ENCODE peak calls at places on chromosomes 1 and 21, in six cellular contexts. One of them, this sample, is unnamed.

GRCh38 chr21:46122241-46122671 is 24.3 kb downstream of the COL6A2 start:
- DNase-seq in fibroblast of lung: peak; percentile 71
- DNase-seq in IMR-90: peak; percentile 78
- DNase-seq in transverse colon: peak; percentile 6
- DNase-seq in AG04450: no peak
- DNase-seq in sigmoid colon: peak; percentile 57
- DNase-seq in this sample: peak; percentile 43

GRCh38 chr21:37627074-37627473 is 260.5 kb downstream of the DYRK1A start:
- DNase-seq in IMR-90: no peak
- DNase-seq in AG04450: no peak
- DNase-seq in sigmoid colon: no peak
- DNase-seq in fibroblast of lung: no peak
- DNase-seq in transverse colon: no peak
- DNase-seq in this sample: no peak

GRCh38 chr1:155989992-155990325 is 11.6 kb upstream of the ARHGEF2 start:
- DNase-seq in AG04450: no peak
- DNase-seq in fibroblast of lung: no peak
- DNase-seq in transverse colon: no peak
- DNase-seq in sigmoid colon: no peak
- DNase-seq in IMR-90: no peak
- DNase-seq in this sample: no peak

GRCh38 chr1:225883616-225884265 is 1.6 kb upstream of the TMEM63A start:
- DNase-seq in AG04450: no peak
- DNase-seq in IMR-90: no peak
- DNase-seq in transverse colon: peak; percentile 57
- DNase-seq in sigmoid colon: no peak
- DNase-seq in fibroblast of lung: no peak
- DNase-seq in this sample: no peak

GRCh38 chr1:173603056-173603591 is at the start of gene SLC9C2:
- DNase-seq in sigmoid colon: no peak
- DNase-seq in transverse colon: no peak
- DNase-seq in IMR-90: peak; percentile 17
- DNase-seq in fibroblast of lung: peak; percentile 36
- DNase-seq in AG04450: no peak
- DNase-seq in this sample: no peak

GRCh38 chr1:115714572-115715141 is 53.9 kb downstream of the CASQ2 start:
- DNase-seq in IMR-90: no peak
- DNase-seq in fibroblast of lung: no peak
- DNase-seq in AG04450: no peak
- DNase-seq in transverse colon: peak; percentile 63
- DNase-seq in sigmoid colon: no peak
- DNase-seq in this sample: peak; percentile 78

GRCh38 chr21:31354122-31354521 is 10.1 kb upstream of the TIAM1 start:
- DNase-seq in IMR-90: no peak
- DNase-seq in transverse colon: no peak
- DNase-seq in sigmoid colon: no peak
- DNase-seq in fibroblast of lung: no peak
- DNase-seq in AG04450: no peak
- DNase-seq in this sample: peak; percentile 55

GRCh38 chr1:177569476-177569875 is 398.7 kb downstream of the BRINP2 start:
- DNase-seq in AG04450: no peak
- DNase-seq in fibroblast of lung: no peak
- DNase-seq in transverse colon: no peak
- DNase-seq in IMR-90: peak; percentile 6
- DNase-seq in sigmoid colon: no peak
- DNase-seq in this sample: no peak

GRCh38 chr1:20440785-20441200 is 45.2 kb downstream of the CAMK2N1 start:
- DNase-seq in AG04450: no peak
- DNase-seq in IMR-90: peak; percentile 47
- DNase-seq in sigmoid colon: no peak
- DNase-seq in fibroblast of lung: peak; percentile 53
- DNase-seq in transverse colon: peak; percentile 55
- DNase-seq in this sample: peak; percentile 84

GRCh38 chr1:207389728-207390464 is 64.2 kb upstream of the CR2 start:
- DNase-seq in sigmoid colon: no peak
- DNase-seq in transverse colon: no peak
- DNase-seq in AG04450: peak; percentile 6
- DNase-seq in fibroblast of lung: peak; percentile 9
- DNase-seq in IMR-90: peak; percentile 76
- DNase-seq in this sample: peak; percentile 85

DNA sequence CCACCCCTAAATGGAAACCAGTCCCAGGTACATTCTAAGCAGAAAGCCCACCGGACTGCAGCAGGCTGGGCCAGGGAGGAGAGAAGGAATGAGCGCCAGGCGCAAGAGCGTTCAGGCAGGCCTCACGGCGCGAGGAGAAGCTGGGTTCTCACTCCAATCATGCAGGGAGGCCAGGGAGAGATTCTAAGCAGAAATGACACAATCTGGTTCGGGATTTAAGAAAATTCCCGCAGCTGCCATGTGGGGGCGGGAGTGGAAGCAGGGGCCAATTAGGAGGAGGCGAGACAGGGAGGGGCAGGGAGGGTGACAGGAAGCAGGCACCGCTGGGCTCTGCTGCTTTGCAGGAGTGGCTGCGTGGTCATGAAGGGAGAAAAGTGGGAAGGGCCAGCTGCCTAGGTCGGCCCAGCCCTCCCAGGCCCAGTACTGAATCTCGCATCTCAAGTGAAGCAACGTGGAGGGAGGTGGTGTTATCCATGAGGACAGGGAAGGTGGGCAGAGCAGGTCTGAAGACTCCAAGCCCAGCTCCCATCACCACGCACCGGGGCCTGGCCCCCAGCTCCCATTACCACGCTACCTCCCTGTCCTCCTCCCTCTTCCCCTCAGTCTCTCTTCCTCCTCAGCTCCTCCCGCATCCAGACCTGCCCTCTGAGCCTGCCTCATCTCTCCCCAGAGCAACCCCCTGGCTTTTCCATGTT is 11.8 kb downstream of the NPHP4 start:
- DNase-seq in transverse colon: no peak
- DNase-seq in fibroblast of lung: peak; percentile 11
- DNase-seq in sigmoid colon: peak; percentile 80
- DNase-seq in IMR-90: peak; percentile 34
- DNase-seq in AG04450: no peak
- DNase-seq in this sample: no peak
- TF ChIP-seq CTCF in transverse colon: no peak
- TF ChIP-seq CTCF in fibroblast of lung: no peak
- TF ChIP-seq CTCF in sigmoid colon: no peak
- TF ChIP-seq CTCF in IMR-90: peak; percentile 27
- TF ChIP-seq CTCF in AG04450: no peak
- TF ChIP-seq CTCF in this sample: no peak

DNA sequence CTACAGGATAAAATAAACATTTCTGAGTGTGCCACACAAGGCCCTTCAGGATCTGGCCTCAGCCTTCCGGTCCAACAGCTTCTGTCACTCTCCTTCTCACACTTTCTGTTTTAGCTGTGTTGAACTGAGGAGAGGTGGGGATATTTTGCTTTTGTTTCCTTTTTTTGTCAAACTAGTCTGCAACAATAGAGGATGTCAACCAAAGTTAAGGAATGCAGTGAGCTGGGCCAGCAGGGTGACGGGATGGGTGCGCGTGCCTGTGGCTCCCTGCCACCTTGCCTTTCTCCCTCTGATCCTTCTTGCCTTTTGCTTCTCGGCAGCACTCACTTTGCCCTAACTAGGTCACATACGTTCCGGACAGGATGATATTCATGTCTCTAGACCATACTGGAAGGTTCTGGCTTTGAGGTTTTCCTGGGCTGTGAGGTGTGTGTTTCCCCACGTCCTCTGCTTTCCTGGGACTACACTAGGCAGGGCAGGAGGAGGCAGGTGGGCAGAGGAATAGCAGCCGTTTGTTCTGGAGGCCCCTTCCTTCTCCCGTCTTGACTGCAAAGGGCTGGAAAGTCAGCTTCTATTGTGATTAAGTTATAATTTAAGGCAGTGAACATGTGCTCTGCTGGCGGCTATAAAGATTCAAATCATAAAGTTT is 67.7 kb downstream of the RNF220 start:
- DNase-seq in IMR-90: no peak
- DNase-seq in fibroblast of lung: no peak
- DNase-seq in sigmoid colon: no peak
- DNase-seq in AG04450: no peak
- DNase-seq in transverse colon: no peak
- DNase-seq in this sample: no peak
- H3K27ac ChIP-seq in IMR-90: no peak overlapping the region
- H3K27ac ChIP-seq in fibroblast of lung: no peak overlapping the region
- H3K27ac ChIP-seq in sigmoid colon: no peak overlapping the region
- H3K27ac ChIP-seq in AG04450: no peak overlapping the region
- H3K27ac ChIP-seq in transverse colon: no peak overlapping the region
- H3K27ac ChIP-seq in this sample: no peak overlapping the region

GRCh38 chr21:41875086-41875485 is 4.1 kb downstream of the PRDM15 start:
- DNase-seq in fibroblast of lung: no peak
- DNase-seq in transverse colon: no peak
- DNase-seq in sigmoid colon: no peak
- DNase-seq in AG04450: no peak
- DNase-seq in IMR-90: no peak
- DNase-seq in this sample: no peak
- TF ChIP-seq CTCF in fibroblast of lung: no peak
- TF ChIP-seq CTCF in transverse colon: no peak
- TF ChIP-seq CTCF in sigmoid colon: no peak
- TF ChIP-seq CTCF in AG04450: no peak
- TF ChIP-seq CTCF in IMR-90: no peak
- TF ChIP-seq CTCF in this sample: no peak

GRCh38 chr1:154759196-154759595 is 110.9 kb downstream of the KCNN3 start:
- DNase-seq in AG04450: no peak
- DNase-seq in sigmoid colon: peak; percentile 29
- DNase-seq in transverse colon: no peak
- DNase-seq in fibroblast of lung: no peak
- DNase-seq in IMR-90: no peak
- DNase-seq in this sample: no peak
- H3K27ac ChIP-seq in AG04450: no peak overlapping the region
- H3K27ac ChIP-seq in sigmoid colon: no peak overlapping the region
- H3K27ac ChIP-seq in transverse colon: no peak overlapping the region
- H3K27ac ChIP-seq in fibroblast of lung: no peak overlapping the region
- H3K27ac ChIP-seq in IMR-90: no peak overlapping the region
- H3K27ac ChIP-seq in this sample: no peak overlapping the region

GRCh38 chr1:234730542-234731370 is 120.8 kb upstream of the IRF2BP2 start:
- DNase-seq in transverse colon: no peak
- DNase-seq in sigmoid colon: peak; percentile 40
- DNase-seq in IMR-90: no peak
- DNase-seq in AG04450: no peak
- DNase-seq in fibroblast of lung: no peak
- DNase-seq in this sample: no peak
- TF ChIP-seq CTCF in transverse colon: no peak
- TF ChIP-seq CTCF in sigmoid colon: no peak
- TF ChIP-seq CTCF in IMR-90: no peak
- TF ChIP-seq CTCF in AG04450: no peak
- TF ChIP-seq CTCF in fibroblast of lung: no peak
- TF ChIP-seq CTCF in this sample: no peak

This sample was measured in RWPE1.